ENCODE peak calls at places on chromosomes 12 and 14, in six cellular contexts. R is stimulated activated CD4-positive, alpha-beta T cell treated with anti-CD3 and anti-CD28 coated beads, Interleukin-2, amount 100 ng/mL, for 48 hours; L is CD8-positive, alpha-beta memory T cell; P is fibroblast of pulmonary artery; M is transverse colon; T is activated naive CD4-positive, alpha-beta T cell treated with Interleukin-2 at 50 U/mL for 16 hours. W is an unnamed sample.

GRCh38 chr14:87457727-87458126 is 535.3 kb downstream of the GALC start:
- DNase-seq in R (no peak), L (no peak), P (no peak), M (no peak), T (no peak), W (no peak)

GRCh38 chr14:103806805-103807204 is 40.6 kb downstream of the PPP1R13B start:
- DNase-seq in R (no peak), L (no peak), P (no peak), M (no peak), T (no peak), W (no peak)

GRCh38 chr12:3004655-3005565 is 45.7 kb downstream of the TEAD4 start:
- DNase-seq in R (no peak), L (no peak), P (peak; percentile 7), M (no peak), T (no peak), W (no peak)

GRCh38 chr14:103308717-103309616 is 25.1 kb upstream of the EIF5 start:
- DNase-seq in R (no peak), L (no peak), P (no peak), M (no peak), T (no peak), W (no peak)

GRCh38 chr12:87661770-87662402 is 367.3 kb downstream of the C12orf50 start:
- DNase-seq in R (no peak), L (no peak), P (no peak), M (no peak), T (no peak), W (no peak)

GRCh38 chr12:55874465-55874864 is 31.7 kb upstream of the MMP19 start:
- DNase-seq in R (no peak), L (no peak), P (no peak), M (no peak), T (no peak), W (no peak)

GRCh38 chr14:32629146-32629545 is 300.0 kb downstream of the AKAP6 start:
- DNase-seq in R (no peak), L (no peak), P (peak; percentile 35), M (no peak), T (no peak), W (no peak)

GRCh38 chr14:24798911-24799310 is 164.9 kb upstream of the GZMB start:
- DNase-seq in R (no peak), L (no peak), P (no peak), M (no peak), T (no peak), W (no peak)

GRCh38 chr14:72613196-72613974 is 280.5 kb downstream of the DPF3 start:
- DNase-seq in R (no peak), L (no peak), P (peak; percentile 57), M (peak; percentile 31), T (no peak), W (no peak)

GRCh38 chr12:82805812-82806497 is 119.2 kb downstream of the TMTC2 start:
- DNase-seq in R (no peak), L (no peak), P (peak; percentile 29), M (no peak), T (no peak), W (no peak)

GRCh38 chr14:33475623-33476022 is 475.3 kb downstream of the EGLN3 start:
- DNase-seq in R (peak; percentile 3), L (no peak), P (peak; percentile 79), M (peak; percentile 73), T (peak; percentile 8), W (no peak)

GRCh38 chr14:96085369-96085768 is 46.2 kb downstream of the C14orf132 start:
- DNase-seq in R (no peak), L (no peak), P (no peak), M (no peak), T (no peak), W (no peak)

GRCh38 chr14:96177766-96178377 is 26.8 kb upstream of the BDKRB2 start:
- DNase-seq in R (no peak), L (no peak), P (peak; percentile 25), M (no peak), T (no peak), W (no peak)

W was measured in GM19239.